ENCODE peak calls at places on chromosome 11, in six cellular contexts. A is H1, K is HCT116, S is GM12878, J is HepG2, B is K562. C is an unnamed sample.
A peak's percentile ranks its signal among the peaks of the same experiment; 100 is the strongest.

GRCh38 chr11:125846188-125846587 is 13.1 kb downstream of the PATE4 start:
- DNase-seq in A (no peak), K (no peak), S (no peak), J (no peak), B (no peak), C (no peak)

GRCh38 chr11:87281496-87281895 is 243.8 kb downstream of the TMEM135 start:
- DNase-seq in A (no peak), K (no peak), S (no peak), J (peak; percentile 7), B (no peak), C (no peak)

GRCh38 chr11:19162946-19163345 is 38.8 kb downstream of the CSRP3 start:
- DNase-seq in A (no peak), K (no peak), S (no peak), J (no peak), B (no peak), C (no peak)

GRCh38 chr11:32529994-32530588 is 53.5 kb upstream of the EIF3M start:
- DNase-seq in A (no peak), K (no peak), S (peak; percentile 59), J (no peak), B (no peak), C (no peak)

GRCh38 chr11:11179239-11179638 is 173.8 kb downstream of the CSNK2A3 start:
- DNase-seq in A (no peak), K (peak; percentile 23), S (no peak), J (no peak), B (no peak), C (no peak)

GRCh38 chr11:20250644-20251247 is 90.5 kb upstream of the DBX1 start:
- DNase-seq in A (no peak), K (no peak), S (no peak), J (no peak), B (no peak), C (no peak)

GRCh38 chr11:75759832-75760231 is 8.7 kb upstream of the DGAT2 start:
- DNase-seq in A (no peak), K (no peak), S (no peak), J (no peak), B (no peak), C (no peak)

GRCh38 chr11:35976434-35976833 is 32.6 kb downstream of the LDLRAD3 start:
- DNase-seq in A (no peak), K (no peak), S (no peak), J (no peak), B (no peak), C (no peak)

GRCh38 chr11:132898676-132899075 is 633.6 kb downstream of the OPCML start:
- DNase-seq in A (no peak), K (no peak), S (no peak), J (no peak), B (no peak), C (no peak)

GRCh38 chr11:92941676-92942571 is 27.5 kb upstream of the MTNR1B start:
- DNase-seq in A (no peak), K (peak; percentile 18), S (no peak), J (peak; percentile 23), B (peak; percentile 45), C (no peak)

GRCh38 chr11:27807594-27807993 is 107.3 kb upstream of the BDNF start:
- DNase-seq in A (no peak), K (no peak), S (no peak), J (no peak), B (no peak), C (no peak)

GRCh38 chr11:67312187-67313021 is 9.1 kb downstream of the SSH3 start:
- DNase-seq in A (no peak), K (no peak), S (no peak), J (no peak), B (peak; percentile 77), C (no peak)

GRCh38 chr11:1780700-1781592 is 17.2 kb upstream of the CTSD start:
- DNase-seq in A (no peak), K (no peak), S (no peak), J (no peak), B (no peak), C (no peak)

GRCh38 chr11:118260353-118260752 is 3.7 kb downstream of the MPZL2 start:
- DNase-seq in A (no peak), K (no peak), S (no peak), J (no peak), B (no peak), C (no peak)

DNA sequence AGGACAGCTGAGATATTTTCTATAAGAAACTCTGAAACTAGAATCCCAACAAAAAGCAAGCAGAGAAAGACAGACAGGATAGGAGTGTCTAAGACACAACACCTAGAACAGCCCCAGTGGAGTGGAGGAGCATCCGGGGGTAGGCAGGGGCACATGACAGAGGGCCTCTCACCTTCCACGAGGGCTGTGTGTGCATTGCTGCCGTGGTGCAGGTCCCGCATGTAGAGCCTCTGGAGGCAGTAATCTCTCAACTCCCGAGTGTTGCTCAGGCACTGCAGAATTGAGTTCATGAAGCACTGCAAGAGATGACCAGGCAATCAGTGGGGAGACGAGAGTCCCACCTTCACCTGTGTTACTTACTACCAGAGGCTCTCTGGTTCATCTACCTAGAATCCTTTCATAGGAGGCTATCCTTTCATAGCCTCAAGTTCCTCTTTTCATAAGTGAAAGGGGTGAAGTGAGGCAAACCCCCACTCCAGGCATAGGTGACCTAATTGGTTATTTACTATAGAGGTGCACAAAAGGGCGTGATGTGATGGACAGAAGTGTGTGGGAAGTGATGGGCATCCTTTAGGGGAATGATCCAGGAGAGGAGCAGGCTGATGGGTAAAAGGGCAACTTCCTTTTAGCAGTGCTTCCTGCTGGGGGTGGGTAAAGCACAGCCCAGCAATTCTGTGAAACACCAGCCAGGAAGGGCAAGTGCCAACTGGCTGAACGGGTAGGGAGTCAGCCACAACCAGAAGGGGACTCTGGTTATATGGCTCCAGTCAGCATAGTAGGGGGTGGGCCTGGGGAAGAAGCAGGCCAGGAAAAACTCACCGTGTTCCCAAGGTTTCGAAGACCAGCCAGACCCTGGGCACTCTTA is 13.1 kb upstream of the MFRP start:
- DNase-seq in A (no peak), K (no peak), S (no peak), J (no peak), B (no peak), C (no peak)
- TF ChIP-seq ZNF274 in A (no peak), K (no peak), S (no peak), J (no peak), B (no peak), C (no peak)

GRCh38 chr11:34425863-34426262 is 12.9 kb upstream of the CAT start:
- DNase-seq in A (no peak), K (no peak), S (no peak), J (no peak), B (no peak), C (no peak)
- H3K9me3 ChIP-seq in A (no peaks in the 10 kb centered on the region), K (no peaks in the 10 kb centered on the region), S (no peaks in the 10 kb centered on the region), J (no peaks in the 10 kb centered on the region), B (no peaks in the 10 kb centered on the region), C (no peaks in the 10 kb centered on the region)

GRCh38 chr11:96218013-96218412 is 125.0 kb downstream of the MAML2 start:
- DNase-seq in A (no peak), K (no peak), S (no peak), J (no peak), B (no peak), C (no peak)
- H3K4me1 ChIP-seq in A (no peaks in the 10 kb centered on the region), K (peaks cover under 1% of the 10 kb centered on the region), S (peaks cover 39% of the 10 kb centered on the region), J (peaks cover 73% of the 10 kb centered on the region), B (peaks cover 56% of the 10 kb centered on the region), C (no peaks in the 10 kb centered on the region)

DNA sequence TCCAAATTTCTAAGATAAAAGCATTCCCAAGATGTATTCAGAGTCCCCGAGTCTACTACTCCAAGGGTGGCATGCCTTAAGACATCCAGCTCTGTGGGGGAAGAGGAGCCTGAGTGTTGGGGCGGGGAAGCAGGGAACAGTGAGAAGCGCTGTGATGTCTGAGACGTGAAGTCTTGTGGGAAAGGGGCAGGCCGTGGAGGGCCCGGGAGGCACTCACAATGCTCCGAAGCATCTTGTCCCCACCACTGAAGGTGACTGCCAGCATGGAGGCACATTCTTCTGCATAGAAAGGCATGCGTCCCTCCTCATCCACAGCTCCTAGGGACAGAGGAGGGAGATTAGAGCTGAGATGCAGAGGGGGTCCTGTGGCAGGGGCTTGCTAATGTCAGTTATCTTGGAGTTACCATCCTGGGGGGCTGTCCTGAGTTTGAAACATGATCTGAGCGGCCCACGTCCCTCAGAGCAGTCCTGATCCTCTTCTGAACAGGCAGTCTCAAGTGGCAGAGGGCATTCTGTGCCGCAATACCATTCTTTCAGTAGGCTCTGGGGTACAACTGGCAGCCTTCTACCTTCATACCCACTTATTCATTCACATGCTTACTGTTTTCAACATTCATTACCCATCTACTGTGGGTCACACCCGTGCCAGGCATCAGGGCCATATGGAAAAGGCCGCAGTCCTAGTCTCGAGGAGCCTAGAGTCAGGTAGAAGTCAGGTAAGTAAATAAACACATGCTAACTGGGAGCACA is 8.7 kb downstream of the PCSK7 start:
- DNase-seq in A (no peak), K (no peak), S (no peak), J (no peak), B (no peak), C (no peak)
- TF ChIP-seq ZNF274 in A (no peak), K (no peak), S (no peak), J (no peak), B (no peak), C (no peak)

GRCh38 chr11:123770712-123771111 is 16.4 kb upstream of the OR6X1 start:
- DNase-seq in A (no peak), K (no peak), S (no peak), J (no peak), B (no peak), C (no peak)
- H3K9me3 ChIP-seq in A (no peaks in the 10 kb centered on the region), K (no peaks in the 10 kb centered on the region), S (no peaks in the 10 kb centered on the region), J (no peaks in the 10 kb centered on the region), B (no peaks in the 10 kb centered on the region), C (no peaks in the 10 kb centered on the region)

DNA sequence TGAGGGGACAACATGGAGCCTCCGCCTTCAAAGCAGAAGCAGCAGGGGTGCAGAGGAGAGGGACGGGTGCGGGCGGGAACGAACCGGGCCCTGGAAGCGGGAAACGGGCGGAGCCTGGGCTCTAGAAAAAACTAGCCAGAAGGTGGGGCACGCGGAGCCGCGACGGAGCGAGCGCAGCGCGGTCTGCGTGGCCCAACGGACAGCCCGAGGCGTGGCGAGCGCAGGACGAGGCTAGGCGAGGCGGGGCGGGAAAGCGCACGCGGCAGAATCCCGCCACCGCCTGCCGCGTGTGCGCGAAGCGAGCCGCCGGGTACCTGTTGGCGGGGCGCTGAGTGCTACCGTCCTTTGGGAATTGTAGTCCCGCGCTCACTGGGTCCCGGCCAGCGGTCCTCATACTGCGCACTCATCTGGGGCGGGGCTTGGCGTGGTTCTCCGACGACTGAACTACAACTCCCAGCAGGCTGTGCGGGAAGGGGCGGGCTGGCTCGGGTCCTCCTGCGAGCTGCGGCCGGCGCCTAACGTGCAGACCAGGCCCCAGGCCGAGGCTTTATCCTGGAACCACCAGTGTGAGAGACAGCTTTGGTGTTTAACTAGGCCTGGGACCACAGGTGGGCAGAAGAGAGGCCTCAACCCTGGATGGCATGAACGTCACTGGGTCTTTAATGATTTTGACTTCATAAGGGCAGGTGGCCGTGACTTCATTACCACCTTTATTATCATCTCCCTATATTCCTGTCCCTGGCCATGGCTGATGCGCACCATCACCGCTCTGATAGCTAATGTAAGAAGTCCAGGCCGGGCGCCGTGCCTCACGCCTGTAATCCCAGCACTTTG is at the start of gene ATL3:
- DNase-seq in A (peak; percentile 98), K (peak; percentile 93), S (peak; percentile 85), J (no peak), B (peak; percentile 92), C (peak; percentile 97)
- H3K4me1 ChIP-seq in A (peaks cover 5% of the 10 kb centered on the region), K (peaks cover 25% of the 10 kb centered on the region), S (peaks cover 8% of the 10 kb centered on the region), J (peaks cover 20% of the 10 kb centered on the region), B (peaks cover 16% of the 10 kb centered on the region), C (no peaks in the 10 kb centered on the region)

GRCh38 chr11:73578786-73579185 is 19.1 kb downstream of the FAM168A start:
- DNase-seq in A (no peak), K (no peak), S (peak; percentile 37), J (peak; percentile 38), B (no peak), C (no peak)
- TF ChIP-seq ZNF274 in A (no peak), K (no peak), S (no peak), J (no peak), B (no peak), C (no peak)